ENCODE peak calls at places on chromosomes 7 and 10, in nine cellular contexts. Y, R, F, X, Z, M, T, G and I are unnamed samples.

GRCh38 chr10:77566914-77567566 is 70.6 kb downstream of the KCNMA1 start:
- DNase-seq in Y (no peak), R (no peak), F (no peak), X (no peak), Z (no peak), M (no peak), T (no peak), G (no peak), I (no peak)

GRCh38 chr7:3835102-3835501 is 534.0 kb downstream of the SDK1 start:
- DNase-seq in Y (no peak), R (peak), F (no peak), X (no peak), Z (no peak), M (no peak), T (no peak), G (no peak), I (no peak)

GRCh38 chr7:134720091-134720935 is 59.1 kb upstream of the CALD1 start:
- DNase-seq in Y (no peak), R (no peak), F (no peak), X (no peak), Z (no peak), M (no peak), T (no peak), G (no peak), I (no peak)

GRCh38 chr10:670990-671389 is 18.5 kb downstream of the DIP2C start:
- DNase-seq in Y (no peak), R (no peak), F (peak), X (no peak), Z (no peak), M (no peak), T (no peak), G (no peak), I (no peak)

GRCh38 chr10:68992721-68993440 is 4.3 kb downstream of the KIFBP start:
- DNase-seq in Y (no peak), R (no peak), F (no peak), X (peak), Z (no peak), M (no peak), T (no peak), G (no peak), I (no peak)

GRCh38 chr10:123502983-123503382 is 163.2 kb upstream of the GPR26 start:
- DNase-seq in Y (no peak), R (no peak), F (no peak), X (no peak), Z (no peak), M (no peak), T (no peak), G (no peak), I (no peak)

GRCh38 chr10:102542800-102543418 is 39.1 kb downstream of the SUFU start:
- DNase-seq in Y (no peak), R (no peak), F (no peak), X (peak), Z (no peak), M (no peak), T (no peak), G (no peak), I (no peak)

GRCh38 chr10:70985824-70986336 is 97.5 kb upstream of the PCBD1 start:
- DNase-seq in Y (no peak), R (no peak), F (no peak), X (no peak), Z (peak), M (no peak), T (no peak), G (no peak), I (no peak)

GRCh38 chr7:32587431-32587948 is 92.2 kb downstream of the AVL9 start:
- DNase-seq in Y (no peak), R (no peak), F (no peak), X (no peak), Z (no peak), M (no peak), T (no peak), G (no peak), I (peak)

GRCh38 chr7:147308539-147308938 is 1191.9 kb downstream of the CNTNAP2 start:
- DNase-seq in Y (no peak), R (no peak), F (no peak), X (no peak), Z (no peak), M (no peak), T (no peak), G (peak), I (no peak)

GRCh38 chr7:377069-378040 is 87.4 kb downstream of the FOXL3 start:
- DNase-seq in Y (no peak), R (no peak), F (no peak), X (no peak), Z (no peak), M (no peak), T (no peak), G (peak), I (no peak)

GRCh38 chr7:74289660-74290589 is 718 bp downstream of the CLIP2 start:
- DNase-seq in Y (peak), R (no peak), F (no peak), X (no peak), Z (peak), M (no peak), T (no peak), G (peak), I (no peak)

GRCh38 chr7:47648301-47648900 is 66.5 kb upstream of the TNS3 start:
- DNase-seq in Y (no peak), R (no peak), F (no peak), X (no peak), Z (no peak), M (no peak), T (no peak), G (no peak), I (no peak)

GRCh38 chr10:87860156-87860795 is 3.1 kb downstream of the KLLN start:
- DNase-seq in Y (no peak), R (peak), F (no peak), X (peak), Z (peak), M (no peak), T (no peak), G (peak), I (peak)

GRCh38 chr10:3778708-3779108 is 6.3 kb downstream of the KLF6 start:
- DNase-seq in Y (no peak), R (no peak), F (no peak), X (no peak), Z (no peak), M (no peak), T (no peak), G (no peak), I (no peak)

GRCh38 chr7:25894002-25894901 is 257.7 kb upstream of the NFE2L3 start:
- DNase-seq in Y (no peak), R (no peak), F (no peak), X (no peak), Z (peak), M (no peak), T (no peak), G (peak), I (peak)